ENCODE peak calls at places on chromosomes 6 and 20, in eight cellular contexts. Z is iPS-NIHi11, T is cardiac muscle cell, F is fibroblast of pulmonary artery, A is AG09309, R is pulmonary artery endothelial cell, S is amniotic epithelial cell, C is cardiac fibroblast. E is an unnamed sample.

GRCh38 chr6:44495036-44495901 is 107.8 kb downstream of the CDC5L start:
- DNase-seq in A (no peak), Z (no peak), S (no peak), T (no peak), R (no peak), F (no peak), C (peak), E (no peak)

GRCh38 chr6:89145461-89145961 is 344 bp upstream of the PM20D2 start:
- DNase-seq in C (peak), A (no peak), F (peak), Z (peak), T (no peak), R (no peak), S (peak), E (peak)

GRCh38 chr6:142927904-142928303 is 17.1 kb downstream of the HIVEP2 start:
- DNase-seq in R (no peak), Z (no peak), S (peak), F (peak), A (no peak), C (peak), T (no peak), E (no peak)

GRCh38 chr20:57656821-57657536 is 36.8 kb upstream of the ZBP1 start:
- DNase-seq in R (no peak), F (no peak), A (no peak), S (no peak), C (no peak), T (no peak), Z (peak), E (no peak)

GRCh38 chr20:47150403-47151152 is 205.9 kb downstream of the ZMYND8 start:
- DNase-seq in T (peak), R (peak), S (peak), C (peak), A (no peak), F (peak), Z (peak), E (peak)

GRCh38 chr6:98836025-98836961 is 1.9 kb downstream of the POU3F2 start:
- DNase-seq in T (no peak), F (no peak), C (no peak), Z (peak), A (no peak), S (no peak), R (no peak), E (no peak)

GRCh38 chr6:128410584-128410983 is 109.8 kb downstream of the PTPRK start:
- DNase-seq in C (no peak), R (no peak), T (no peak), Z (no peak), A (no peak), F (no peak), S (no peak), E (no peak)

GRCh38 chr20:56831795-56832194 is 202.7 kb downstream of the TFAP2C start:
- DNase-seq in T (no peak), C (no peak), Z (no peak), A (no peak), R (no peak), S (no peak), F (no peak), E (no peak)

GRCh38 chr6:150072201-150072600 is 3.3 kb upstream of the ULBP3 start:
- DNase-seq in Z (peak), A (no peak), C (peak), R (no peak), F (no peak), T (no peak), S (no peak), E (peak)

GRCh38 chr6:36577298-36577697 is 16.9 kb upstream of the SRSF3 start:
- DNase-seq in T (no peak), Z (peak), F (peak), C (peak), A (peak), S (peak), R (no peak), E (no peak)

GRCh38 chr6:15595461-15596173 is 67.2 kb downstream of the DTNBP1 start:
- DNase-seq in C (peak), A (no peak), T (peak), R (no peak), Z (no peak), F (peak), S (peak), E (no peak)

GRCh38 chr20:63576311-63576710 is 2.3 kb upstream of the HELZ2 start:
- DNase-seq in T (no peak), R (no peak), F (no peak), C (no peak), S (no peak), A (no peak), Z (no peak), E (no peak)

GRCh38 chr6:219641-220198 is 72.6 kb upstream of the DUSP22 start:
- DNase-seq in C (peak), F (peak), A (no peak), Z (peak), T (no peak), R (no peak), S (no peak), E (no peak)

GRCh38 chr6:168440520-168441433 is at the start of gene SMOC2:
- DNase-seq in S (no peak), A (no peak), Z (peak), R (no peak), T (peak), F (no peak), C (no peak), E (no peak)

GRCh38 chr20:46108435-46108841 is 9.7 kb upstream of the CD40 start:
- DNase-seq in S (no peak), Z (no peak), R (no peak), A (no peak), T (no peak), C (no peak), F (no peak), E (peak)

GRCh38 chr6:105902401-105903031 is 183.6 kb upstream of the PRDM1 start:
- DNase-seq in S (no peak), T (no peak), R (no peak), F (no peak), A (peak), C (no peak), Z (no peak), E (no peak)

GRCh38 chr6:153662982-153663381 is 376.1 kb upstream of the OPRM1 start:
- DNase-seq in T (no peak), R (no peak), Z (no peak), C (no peak), F (no peak), S (no peak), A (no peak), E (no peak)

GRCh38 chr6:515267-515666 is 123.7 kb downstream of the IRF4 start:
- DNase-seq in A (no peak), C (no peak), R (no peak), F (no peak), Z (peak), T (no peak), S (no peak), E (no peak)

GRCh38 chr20:6746901-6747609 is 20.4 kb upstream of the BMP2 start:
- DNase-seq in T (no peak), C (no peak), F (no peak), A (no peak), S (peak), Z (no peak), R (no peak), E (no peak)

GRCh38 chr20:58131581-58132142 is 96.8 kb downstream of the ANKRD60 start:
- DNase-seq in C (peak), A (peak), F (peak), R (no peak), S (peak), T (no peak), Z (no peak), E (no peak)

GRCh38 chr20:5973172-5973571 is 22.7 kb downstream of the MCM8 start:
- DNase-seq in R (no peak), F (peak), S (peak), A (no peak), Z (no peak), C (peak), T (no peak), E (no peak)

E was measured in MM.1S.